ENCODE peak calls at places on chromosomes 4 and X, in nine cellular contexts. Y is ovary, E is heart right ventricle, G is GM23338, F is NT2/D1, L is tibial artery, S is fibroblast of lung, I is lower lobe of right lung, Z is psoas muscle. Q is an unnamed sample.

GRCh38 chr4:148215202-148215601 is 227.0 kb downstream of the NR3C2 start:
- DNase-seq in Y (no peak), E (no peak), Z (no peak), S (no peak), G (no peak), F (no peak), I (no peak), L (no peak), Q (no peak)

GRCh38 chrX:136268051-136269048 is 17.1 kb upstream of the MAP7D3 start:
- DNase-seq in L (no peak), G (peak), Y (peak), S (no peak), Z (no peak), F (no peak), E (no peak), I (no peak), Q (no peak)

GRCh38 chr4:168928875-168929274 is 81.2 kb downstream of the CBR4 start:
- DNase-seq in G (no peak), L (no peak), I (no peak), Y (no peak), Z (no peak), S (no peak), F (no peak), E (no peak), Q (no peak)

GRCh38 chr4:123250843-123251242 is 145.8 kb upstream of the SPRY1 start:
- DNase-seq in F (no peak), S (peak), L (no peak), Y (peak), I (no peak), G (no peak), Z (peak), E (peak), Q (no peak)

GRCh38 chrX:6778547-6779231 is 243.8 kb upstream of the VCX3A start:
- DNase-seq in L (no peak), G (peak), E (no peak), F (peak), Z (no peak), S (no peak), I (no peak), Y (no peak), Q (no peak)

GRCh38 chr4:5524451-5524850 is 183.9 kb downstream of the EVC2 start:
- DNase-seq in I (no peak), S (peak), L (no peak), Z (no peak), Y (no peak), G (no peak), E (no peak), F (no peak), Q (no peak)

GRCh38 chr4:152614337-152614736 is 65.5 kb downstream of the TMEM154 start:
- DNase-seq in I (peak), F (no peak), Z (no peak), G (no peak), L (no peak), S (no peak), E (no peak), Y (no peak), Q (no peak)

GRCh38 chr4:48173055-48173991 is 39.3 kb upstream of the TXK start:
- DNase-seq in G (peak), L (no peak), Y (no peak), F (peak), Z (no peak), S (peak), I (no peak), E (no peak), Q (peak)

GRCh38 chrX:3712080-3712869 is 1.2 kb downstream of the PRKX start:
- DNase-seq in Y (peak), L (no peak), E (no peak), F (no peak), I (no peak), G (peak), S (peak), Z (no peak), Q (no peak)

GRCh38 chrX:39897741-39898097 is 200.0 kb downstream of the BCOR start:
- DNase-seq in G (no peak), Y (no peak), E (no peak), I (no peak), F (no peak), L (no peak), S (no peak), Z (no peak), Q (no peak)

GRCh38 chr4:173519130-173520101 is 10.6 kb downstream of the HAND2 start:
- DNase-seq in S (no peak), L (no peak), Y (peak), F (no peak), E (peak), I (no peak), Z (no peak), G (peak), Q (no peak)

GRCh38 chr4:173522160-173522873 is 7.7 kb downstream of the HAND2 start:
- DNase-seq in L (peak), S (peak), F (no peak), E (peak), G (peak), Z (peak), Y (peak), I (no peak), Q (peak)

GRCh38 chr4:173520921-173521473 is 9.0 kb downstream of the HAND2 start:
- DNase-seq in I (no peak), G (no peak), Y (no peak), S (no peak), E (no peak), Z (no peak), L (no peak), F (no peak), Q (no peak)

GRCh38 chr4:173522874-173523395 is 7.1 kb downstream of the HAND2 start:
- DNase-seq in Y (no peak), S (no peak), L (no peak), I (no peak), E (peak), Z (no peak), G (no peak), F (no peak), Q (no peak)

GRCh38 chr4:173521474-173522159 is 8.4 kb downstream of the HAND2 start:
- DNase-seq in S (no peak), G (peak), Z (no peak), L (no peak), F (no peak), Y (peak), E (peak), I (no peak), Q (no peak)
- H3K4me3 ChIP-seq in S (peak), G (peak), Z (peak), L (peak), F (peak), Y (peak), E (peak), I (peak), Q (peak)

GRCh38 chr4:53365486-53366300 is at the start of gene SCFD2:
- DNase-seq in I (peak), L (peak), Y (peak), Z (peak), E (peak), G (peak), S (peak), F (peak), Q (peak)
- H3K4me3 ChIP-seq in I (peak), L (peak), Y (peak), Z (peak), E (peak), G (peak), S (peak), F (peak), Q (peak)

DNA sequence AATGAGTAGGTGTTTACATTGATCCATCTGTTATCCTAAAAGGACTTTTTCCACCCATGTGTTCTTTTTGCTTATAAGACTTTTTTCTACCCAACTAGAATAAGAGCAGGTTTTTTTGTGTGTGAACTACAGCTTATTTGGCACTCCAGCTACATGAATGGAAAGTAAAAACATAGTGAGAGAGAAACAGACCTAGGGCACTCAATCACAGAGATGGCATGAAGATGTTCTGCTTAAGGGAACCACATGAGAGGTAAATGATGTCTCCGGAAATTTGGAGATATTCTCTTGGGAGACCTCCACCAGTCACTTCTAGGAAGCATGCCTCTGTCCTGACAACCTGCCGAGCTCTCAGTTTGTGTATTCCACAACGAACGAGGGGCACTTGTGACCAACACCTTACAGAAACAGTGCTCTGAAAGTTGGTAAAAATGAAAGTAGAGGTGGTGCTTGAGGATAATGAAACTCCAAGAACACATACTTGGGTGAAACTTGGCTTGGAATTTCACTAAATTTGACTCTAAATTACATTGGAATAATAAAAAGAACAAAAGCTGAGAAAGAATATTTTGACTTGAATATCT is 788.4 kb upstream of the GALNTL6 start:
- DNase-seq in Z (no peak), Y (no peak), E (no peak), S (no peak), F (no peak), G (no peak), L (no peak), I (no peak), Q (no peak)
- H3K4me3 ChIP-seq in Z (no peak), Y (no peak), E (no peak), S (no peak), F (no peak), G (no peak), L (no peak), I (no peak), Q (no peak)

GRCh38 chr4:74932832-74933561 is at the start of gene PARM1:
- DNase-seq in G (peak), E (peak), I (peak), F (peak), L (peak), Z (peak), Y (peak), S (peak), Q (peak)

GRCh38 chr4:74932010-74932409 is 906 bp upstream of the PARM1 start:
- DNase-seq in S (no peak), Y (no peak), E (no peak), L (no peak), G (no peak), F (no peak), I (no peak), Z (no peak), Q (no peak)

GRCh38 chr4:74934822-74935326 is 2.0 kb downstream of the PARM1 start:
- DNase-seq in F (no peak), L (no peak), E (no peak), Y (peak), S (no peak), Z (no peak), I (no peak), G (peak), Q (no peak)

GRCh38 chr4:74934016-74934821 is 1.3 kb downstream of the PARM1 start:
- DNase-seq in Y (peak), I (peak), Z (peak), E (peak), S (peak), L (peak), F (no peak), G (peak), Q (no peak)

DNA sequence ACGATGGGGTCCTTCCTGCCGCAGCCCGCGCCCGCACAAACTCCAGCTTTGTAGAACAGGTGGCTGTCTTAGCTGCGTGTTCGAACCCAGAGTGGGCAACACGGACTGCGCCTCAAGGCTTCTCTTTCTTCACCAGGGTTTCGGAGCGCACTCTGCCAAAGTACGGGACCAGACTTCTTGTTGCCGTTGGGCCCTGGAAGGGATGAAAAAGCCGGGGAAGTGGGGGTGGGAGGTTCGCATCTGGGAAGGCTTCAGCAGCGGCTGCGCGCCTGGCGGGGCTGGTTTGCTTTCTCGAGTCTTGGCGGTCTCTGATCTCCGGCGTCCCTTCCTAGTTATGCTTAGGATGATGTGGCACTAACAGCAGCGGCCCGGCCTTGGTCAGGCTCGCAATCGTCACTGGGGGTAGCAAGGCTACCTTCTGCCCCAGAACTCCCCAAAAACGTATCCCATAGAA is 673 bp downstream of the PARM1 start:
- DNase-seq in I (peak), E (peak), G (peak), Y (no peak), L (peak), Z (peak), F (no peak), S (peak), Q (no peak)
- H3K4me3 ChIP-seq in I (peak), E (peak), G (peak), Y (peak), L (peak), Z (peak), F (peak), S (peak), Q (peak)

GRCh38 chr4:182531555-182532162 is 288.5 kb downstream of the TENM3 start:
- DNase-seq in S (peak), G (no peak), L (no peak), Z (no peak), E (no peak), I (no peak), Y (no peak), F (no peak), Q (no peak)
- H3K4me3 ChIP-seq in S (no peak), G (no peak), L (peak), Z (peak), E (no peak), I (no peak), Y (no peak), F (no peak), Q (no peak)

DNA sequence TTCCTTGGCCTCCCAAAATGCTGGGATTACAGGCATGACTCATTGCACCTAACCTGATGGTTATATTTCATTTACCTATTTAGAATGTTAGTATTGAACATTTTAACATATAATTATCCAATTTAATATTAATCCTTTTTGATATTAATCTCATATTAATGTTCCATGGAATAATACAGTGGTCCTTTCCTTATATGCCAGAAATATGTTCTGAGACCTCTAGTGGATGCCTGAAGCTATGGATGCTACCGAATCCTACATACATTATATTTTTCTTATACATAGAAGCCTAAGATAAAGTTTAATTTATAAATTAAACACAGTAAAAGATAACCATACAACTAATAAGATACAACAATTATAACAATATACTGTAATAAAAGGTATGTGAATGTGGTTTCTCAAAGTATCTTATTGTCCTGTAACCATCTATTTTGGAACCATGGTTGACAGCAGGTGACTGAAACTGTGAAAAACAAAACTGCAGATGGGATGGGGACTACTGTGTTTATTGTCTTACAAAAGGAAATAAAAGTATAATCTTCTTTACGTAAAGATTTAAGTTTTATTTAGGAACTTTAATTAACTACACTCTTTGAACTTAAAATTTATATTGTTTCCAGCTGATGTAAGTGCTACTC is 431.4 kb downstream of the GRID2 start:
- DNase-seq in Y (no peak), L (no peak), G (no peak), S (no peak), E (no peak), Z (no peak), I (no peak), F (no peak), Q (no peak)
- H3K4me3 ChIP-seq in Y (no peak), L (no peak), G (no peak), S (no peak), E (no peak), Z (no peak), I (no peak), F (no peak), Q (no peak)

DNA sequence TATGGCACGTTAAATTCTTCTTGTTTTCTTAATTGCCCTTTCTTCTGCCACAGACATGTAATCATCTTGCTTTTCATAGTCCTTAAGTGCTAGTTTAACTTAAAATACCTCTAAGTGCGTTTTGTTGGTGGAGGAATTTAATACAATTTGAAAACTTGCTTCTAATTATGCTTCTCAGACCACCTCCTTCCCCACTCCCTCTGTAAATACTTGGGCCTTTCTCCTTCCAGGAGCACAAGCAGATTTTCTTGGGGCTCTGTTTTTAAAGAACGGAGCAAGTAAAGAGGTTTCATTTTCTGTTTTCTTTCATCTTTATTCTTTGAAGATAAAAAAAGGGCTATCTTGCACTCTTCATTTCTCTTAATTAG is 559 bp upstream of the PCDH18 start:
- DNase-seq in I (no peak), S (peak), F (no peak), Z (no peak), G (peak), E (no peak), Y (no peak), L (no peak), Q (no peak)
- H3K4me3 ChIP-seq in I (peak), S (peak), F (no peak), Z (peak), G (peak), E (peak), Y (peak), L (peak), Q (peak)

GRCh38 chr4:140004580-140005314 is 149.2 kb downstream of the MAML3 start:
- DNase-seq in Z (peak), I (peak), L (peak), G (peak), E (peak), Y (peak), F (no peak), S (peak), Q (no peak)
- H3K4me3 ChIP-seq in Z (peak), I (peak), L (peak), G (peak), E (peak), Y (peak), F (no peak), S (no peak), Q (peak)

GRCh38 chr4:186979966-186980745 is 256.5 kb upstream of the FAT1 start:
- DNase-seq in I (no peak), L (no peak), Y (no peak), S (peak), Z (no peak), F (no peak), G (no peak), E (no peak), Q (no peak)

GRCh38 chr4:186981161-186981560 is 257.5 kb upstream of the FAT1 start:
- DNase-seq in G (no peak), F (no peak), Y (no peak), I (no peak), S (peak), E (no peak), Z (no peak), L (no peak), Q (no peak)

DNA sequence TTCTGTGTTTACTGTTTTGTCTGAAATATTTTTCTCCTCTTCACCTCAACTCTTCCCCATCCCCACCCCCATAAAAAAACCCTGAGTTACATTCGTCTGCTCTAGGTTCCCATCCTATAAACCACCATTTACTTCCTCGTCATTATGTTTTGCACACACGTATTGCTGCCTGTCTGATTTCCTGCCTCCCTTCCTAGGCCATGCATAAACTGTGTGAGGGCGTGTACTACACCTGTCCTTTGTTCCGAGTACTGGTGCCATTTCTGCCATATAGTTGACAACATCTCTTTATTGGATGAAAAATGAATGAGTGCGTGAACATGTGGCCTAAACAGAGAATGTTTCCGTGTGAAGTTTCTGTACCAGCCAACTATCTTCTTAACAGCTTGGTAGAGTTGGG is 258.5 kb upstream of the FAT1 start:
- DNase-seq in G (no peak), S (no peak), L (no peak), F (no peak), Z (no peak), I (no peak), Y (no peak), E (no peak), Q (no peak)
- H3K4me3 ChIP-seq in G (no peak), S (no peak), L (no peak), F (no peak), Z (no peak), I (no peak), Y (no peak), E (no peak), Q (no peak)